ENCODE peak calls at places on chromosomes 6 and 20, in four cellular contexts. B is CD8-positive, alpha-beta memory T cell; T is transverse colon; W is OCI-LY7. X is an unnamed sample.

GRCh38 chr6:143673638-143674037 is 4.1 kb upstream of the PHACTR2 start:
- DNase-seq in B (no peak), T (peak; percentile 52), W (no peak), X (no peak)

GRCh38 chr6:89311853-89312531 is 3.1 kb downstream of the GABRR2 start:
- DNase-seq in B (no peak), T (peak; percentile 55), W (peak; percentile 29), X (peak; percentile 67)

GRCh38 chr6:149903938-149904611 is 6.2 kb upstream of the RAET1E start:
- DNase-seq in B (no peak), T (no peak), W (no peak), X (no peak)

GRCh38 chr6:108541843-108542795 is 18.6 kb upstream of the FOXO3 start:
- DNase-seq in B (peak; percentile 65), T (peak; percentile 83), W (peak; percentile 93), X (peak; percentile 40)

GRCh38 chr6:10166031-10166430 is 248.8 kb downstream of the TFAP2A start:
- DNase-seq in B (no peak), T (no peak), W (peak; percentile 6), X (no peak)

GRCh38 chr6:107318100-107318736 is 141.1 kb downstream of the PDSS2 start:
- DNase-seq in B (no peak), T (peak; percentile 50), W (peak; percentile 80), X (peak; percentile 20)

GRCh38 chr20:47762699-47763098 is 22.6 kb downstream of the SULF2 start:
- DNase-seq in B (no peak), T (no peak), W (no peak), X (no peak)

GRCh38 chr6:170011233-170012142 is 260.1 kb downstream of the ERMARD start:
- DNase-seq in B (no peak), T (no peak), W (no peak), X (peak; percentile 81)

GRCh38 chr20:18267815-18268214 is 20.5 kb upstream of the ZNF133 start:
- DNase-seq in B (no peak), T (no peak), W (no peak), X (no peak)

GRCh38 chr20:32599783-32600340 is 14.7 kb upstream of the NOL4L start:
- DNase-seq in B (no peak), T (no peak), W (no peak), X (no peak)

GRCh38 chr6:4599924-4600323 is 176.3 kb upstream of the CDYL start:
- DNase-seq in B (no peak), T (no peak), W (no peak), X (no peak)

GRCh38 chr20:21433329-21433890 is 36.1 kb upstream of the NKX2-4 start:
- DNase-seq in B (no peak), T (no peak), W (no peak), X (no peak)

GRCh38 chr6:169766232-169766631 is 14.8 kb downstream of the ERMARD start:
- DNase-seq in B (no peak), T (no peak), W (no peak), X (no peak)

GRCh38 chr6:32936247-32937152 is 4.3 kb downstream of the HLA-DMB start:
- DNase-seq in B (no peak), T (no peak), W (no peak), X (no peak)

GRCh38 chr6:156779206-156780116 is 2.3 kb downstream of the ARID1B start:
- DNase-seq in B (peak; percentile 62), T (peak; percentile 49), W (peak; percentile 80), X (peak; percentile 43)

GRCh38 chr6:133286765-133287164 is 45.6 kb downstream of the EYA4 start:
- DNase-seq in B (no peak), T (no peak), W (peak; percentile 13), X (no peak)

GRCh38 chr6:71724456-71725180 is 161.7 kb upstream of the RIMS1 start:
- DNase-seq in B (no peak), T (no peak), W (no peak), X (no peak)

GRCh38 chr6:90399970-90400369 is 103.3 kb upstream of the BACH2 start:
- DNase-seq in B (no peak), T (no peak), W (no peak), X (no peak)

GRCh38 chr6:81981812-81982211 is 229.3 kb upstream of the TENT5A start:
- DNase-seq in B (no peak), T (no peak), W (no peak), X (no peak)

GRCh38 chr20:59857951-59858350 is 75.5 kb downstream of the SYCP2 start:
- DNase-seq in B (no peak), T (no peak), W (no peak), X (no peak)

DNA sequence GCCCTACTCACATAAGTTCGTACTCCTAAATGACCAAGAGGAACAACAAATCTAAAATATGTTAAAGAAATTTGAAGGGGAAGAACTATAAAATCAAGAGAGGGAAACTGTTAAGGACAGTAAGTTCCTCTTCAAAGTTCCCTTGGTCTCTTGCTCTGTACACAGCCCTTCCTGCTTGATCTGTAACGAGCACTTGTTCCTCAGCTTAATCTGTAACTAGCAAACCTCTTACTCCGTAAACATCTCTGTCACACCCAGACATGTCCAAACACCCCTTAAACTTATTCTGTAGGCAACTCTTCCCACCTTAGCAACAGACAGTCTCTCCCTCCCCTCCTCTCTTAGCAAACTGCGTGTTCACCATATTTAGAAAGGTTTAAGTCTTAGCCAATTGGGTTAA is 29.9 kb downstream of the PLN start:
- DNase-seq in B (no peak), T (no peak), W (no peak), X (no peak)
- H3K9me3 ChIP-seq in B (peaks cover 21% of the 10 kb centered on the region), T (peaks cover 32% of the 10 kb centered on the region), W (peaks cover 16% of the 10 kb centered on the region), X (peaks cover 70% of the 10 kb centered on the region)

GRCh38 chr6:27214126-27214601 is 33.3 kb upstream of the PRSS16 start:
- DNase-seq in B (no peak), T (no peak), W (no peak), X (no peak)
- H3K9me3 ChIP-seq in B (no peaks in the 10 kb centered on the region), T (peaks cover 4% of the 10 kb centered on the region), W (no peaks in the 10 kb centered on the region), X (peaks cover 4% of the 10 kb centered on the region)

DNA sequence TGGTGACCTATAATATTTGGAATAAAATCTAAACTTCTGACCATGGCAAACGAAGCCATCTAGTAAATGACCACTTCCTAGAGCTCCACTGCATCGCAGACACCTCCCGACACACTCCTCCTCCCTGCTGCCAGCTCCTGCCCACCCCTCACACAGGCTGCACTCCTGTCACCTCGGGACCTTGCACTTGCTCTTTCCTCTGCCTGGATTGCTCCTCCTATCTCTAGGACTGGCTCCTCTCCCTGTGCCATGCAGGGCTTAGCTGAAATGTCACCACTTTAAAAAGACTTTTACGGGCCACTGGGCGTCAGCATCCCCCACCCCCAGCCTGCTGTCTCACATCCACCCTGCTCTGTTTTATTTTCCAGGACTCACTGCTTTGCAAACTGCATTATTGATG is 87.6 kb upstream of the MC3R start:
- DNase-seq in B (no peak), T (no peak), W (no peak), X (no peak)
- H3K9me3 ChIP-seq in B (no peaks in the 10 kb centered on the region), T (no peaks in the 10 kb centered on the region), W (peaks cover 4% of the 10 kb centered on the region), X (no peaks in the 10 kb centered on the region)

GRCh38 chr6:64301307-64302236 is 666.0 kb downstream of the PHF3 start:
- DNase-seq in B (no peak), T (peak; percentile 34), W (no peak), X (no peak)
- H3K9me3 ChIP-seq in B (no peaks in the 10 kb centered on the region), T (no peaks in the 10 kb centered on the region), W (no peaks in the 10 kb centered on the region), X (no peaks in the 10 kb centered on the region)

GRCh38 chr6:378090-378957 is 13.2 kb upstream of the IRF4 start:
- DNase-seq in B (no peak), T (no peak), W (no peak), X (no peak)
- H3K9me3 ChIP-seq in B (no peaks in the 10 kb centered on the region), T (no peaks in the 10 kb centered on the region), W (no peaks in the 10 kb centered on the region), X (no peaks in the 10 kb centered on the region)

DNA sequence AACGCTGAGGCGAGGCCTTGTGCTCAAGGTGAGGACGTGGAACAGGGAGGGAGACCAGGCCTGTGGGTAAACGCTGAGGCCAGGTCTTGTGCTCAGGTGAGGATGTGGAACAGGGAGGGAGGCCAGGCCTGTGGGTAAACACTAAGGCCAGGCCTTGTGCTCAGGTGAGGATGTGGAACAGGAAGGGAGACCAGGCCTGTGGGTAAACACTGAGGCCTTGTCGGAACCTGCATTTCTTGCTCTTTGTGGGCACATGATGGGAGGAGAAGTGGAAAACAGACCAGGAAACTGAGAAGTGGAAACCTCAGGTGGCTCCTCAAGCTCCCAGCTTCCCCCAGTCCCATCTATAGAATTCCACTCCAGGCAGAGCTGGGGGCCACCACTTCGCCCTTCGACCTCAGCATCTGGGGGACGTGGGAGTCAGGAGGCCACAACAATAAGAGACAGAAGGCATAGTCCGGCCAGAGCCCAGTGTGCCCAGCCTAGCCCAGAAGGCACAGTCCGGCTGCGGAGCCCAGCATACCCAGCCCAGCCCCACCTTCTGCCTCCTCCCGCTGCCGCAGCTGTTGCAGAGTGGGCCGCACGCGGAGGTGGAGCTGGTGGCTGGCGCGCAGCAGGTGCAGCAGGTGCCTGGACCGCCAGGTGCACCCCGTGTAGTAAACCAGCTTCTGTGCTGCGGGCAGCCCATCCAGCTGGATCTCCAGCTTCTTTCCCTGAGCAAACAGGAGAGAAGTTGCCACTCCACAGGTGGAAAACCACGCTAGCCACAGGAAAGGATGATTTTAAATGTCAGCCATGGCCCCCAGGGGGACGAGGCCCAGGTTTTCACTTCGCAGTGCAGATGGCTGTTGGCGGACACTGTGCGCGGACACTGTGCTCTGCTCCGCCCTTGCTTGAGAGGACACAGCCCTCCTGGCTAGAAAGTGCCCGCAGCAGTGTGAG is 17.5 kb downstream of the FRMD1 start:
- DNase-seq in B (no peak), T (peak; percentile 59), W (no peak), X (no peak)
- H3K9me3 ChIP-seq in B (no peaks in the 10 kb centered on the region), T (no peaks in the 10 kb centered on the region), W (no peaks in the 10 kb centered on the region), X (no peaks in the 10 kb centered on the region)

GRCh38 chr6:140183881-140184280 is 809.4 kb upstream of the CITED2 start:
- DNase-seq in B (no peak), T (no peak), W (no peak), X (no peak)

GRCh38 chr6:140180306-140180705 is 805.9 kb upstream of the CITED2 start:
- DNase-seq in B (no peak), T (no peak), W (no peak), X (no peak)

GRCh38 chr6:140182819-140183218 is 808.4 kb upstream of the CITED2 start:
- DNase-seq in B (no peak), T (no peak), W (no peak), X (no peak)

DNA sequence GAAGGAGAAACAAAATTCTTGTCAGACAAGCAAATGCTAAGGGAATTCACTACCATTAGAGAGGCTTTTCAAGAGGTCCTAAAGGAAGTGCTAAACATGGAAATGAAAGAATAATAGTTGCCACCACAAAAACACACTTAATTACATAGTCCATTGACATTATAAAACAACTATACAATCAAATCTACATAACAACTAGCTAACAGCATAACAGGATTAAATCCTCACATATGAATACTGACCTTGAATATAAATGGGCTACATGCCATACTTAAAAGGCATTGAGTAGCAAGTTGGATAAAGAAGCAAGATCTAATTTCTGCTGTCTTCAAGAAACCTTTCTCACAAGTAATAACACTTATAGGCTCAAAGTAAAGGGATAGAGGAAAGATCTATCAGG is 811.5 kb upstream of the CITED2 start:
- DNase-seq in B (no peak), T (no peak), W (no peak), X (no peak)
- H3K9me3 ChIP-seq in B (no peaks in the 10 kb centered on the region), T (no peaks in the 10 kb centered on the region), W (no peaks in the 10 kb centered on the region), X (no peaks in the 10 kb centered on the region)

GRCh38 chr6:137488736-137489409 is 5.3 kb downstream of the OLIG3 start:
- DNase-seq in B (no peak), T (no peak), W (no peak), X (no peak)
- H3K9me3 ChIP-seq in B (no peaks in the 10 kb centered on the region), T (no peaks in the 10 kb centered on the region), W (no peaks in the 10 kb centered on the region), X (no peaks in the 10 kb centered on the region)

X was measured in heart right ventricle.